ENCODE peak calls at places on chromosomes 3 and 15, in four cellular contexts. A is glutamatergic neuron, F is uterus, E is Peyer's patch. T is an unnamed sample.

GRCh38 chr3:108090066-108090700 is 648 bp downstream of the CD47 start:
- DNase-seq in A (no peak), F (peak; percentile 24), E (peak; percentile 54), T (no peak)

GRCh38 chr3:94004301-94004910 is 24.0 kb downstream of the STX19 start:
- DNase-seq in A (no peak), F (no peak), E (no peak), T (no peak)

GRCh38 chr3:150410311-150411105 is 2.4 kb downstream of the TSC22D2 start:
- DNase-seq in A (peak; percentile 45), F (peak; percentile 28), E (peak; percentile 17), T (no peak)

GRCh38 chr3:43932921-43933320 is 242.2 kb downstream of the ABHD5 start:
- DNase-seq in A (no peak), F (no peak), E (no peak), T (no peak)

GRCh38 chr3:153284282-153284938 is 122.4 kb downstream of the RAP2B start:
- DNase-seq in A (no peak), F (peak; percentile 72), E (no peak), T (no peak)

GRCh38 chr15:68990755-68991500 is 23.6 kb upstream of the NOX5 start:
- DNase-seq in A (no peak), F (no peak), E (no peak), T (no peak)

GRCh38 chr15:89971592-89971997 is 29.5 kb upstream of the ZNF710 start:
- DNase-seq in A (peak; percentile 78), F (peak; percentile 22), E (peak; percentile 45), T (no peak)

GRCh38 chr3:64224826-64225606 is at the start of gene PRICKLE2:
- DNase-seq in A (peak; percentile 74), F (peak; percentile 78), E (peak; percentile 16), T (no peak)

GRCh38 chr3:114829786-114830185 is 317.3 kb downstream of the ZBTB20 start:
- DNase-seq in A (no peak), F (no peak), E (no peak), T (no peak)

GRCh38 chr15:45333550-45333949 is 44.8 kb downstream of the GATM start:
- DNase-seq in A (peak; percentile 68), F (peak; percentile 36), E (no peak), T (no peak)

GRCh38 chr3:14453841-14454630 is 51.6 kb downstream of the SLC6A6 start:
- DNase-seq in A (no peak), F (no peak), E (peak; percentile 50), T (no peak)

GRCh38 chr3:125141596-125142417 is 70.7 kb downstream of the SLC12A8 start:
- DNase-seq in A (peak; percentile 70), F (peak; percentile 54), E (peak; percentile 75), T (no peak)

GRCh38 chr15:93929375-93930094 is 301.8 kb upstream of the MCTP2 start:
- DNase-seq in A (no peak), F (peak; percentile 75), E (no peak), T (no peak)

GRCh38 chr15:77546050-77546501 is 86.6 kb downstream of the LINGO1 start:
- DNase-seq in A (no peak), F (no peak), E (no peak), T (no peak)

DNA sequence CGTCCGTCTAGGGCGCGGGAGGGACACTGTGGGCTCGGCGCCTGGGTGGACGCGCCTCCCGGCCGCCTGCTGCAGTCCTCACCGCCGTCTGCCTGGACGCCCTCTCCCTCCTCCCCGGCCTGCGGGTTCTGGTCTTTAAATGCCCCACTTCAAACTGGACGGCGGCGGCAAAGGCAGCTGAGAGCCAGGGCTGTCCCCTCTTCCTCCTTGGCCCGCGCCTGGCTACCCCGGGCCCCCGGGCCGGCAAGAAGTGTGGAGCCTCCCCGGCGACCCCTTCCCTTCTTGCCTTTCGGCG is 415 bp downstream of the CBLB start:
- DNase-seq in A (peak; percentile 76), F (peak; percentile 53), E (peak; percentile 49), T (no peak)
- TF ChIP-seq CTCF in A (no peak), F (no peak), E (no peak), T (no peak)

DNA sequence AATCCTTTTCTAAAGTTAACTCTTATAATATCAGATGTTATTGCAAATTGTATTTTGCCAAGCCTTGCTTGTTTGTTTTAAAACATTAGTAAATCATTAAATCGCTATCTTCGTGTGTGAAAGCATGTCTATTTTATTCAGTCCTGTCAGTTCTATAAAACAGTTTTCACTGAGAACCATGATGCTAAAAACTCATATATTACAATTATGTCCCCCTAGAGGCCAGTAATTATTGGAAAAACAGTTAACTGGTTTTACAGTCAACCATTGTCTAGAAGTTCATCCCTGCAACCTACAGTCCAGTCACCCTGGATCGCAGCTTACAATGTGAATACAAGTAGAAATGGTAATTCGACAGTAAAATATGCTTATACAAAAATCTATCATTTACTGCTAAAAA is 311.5 kb upstream of the ROBO2 start:
- DNase-seq in A (no peak), F (no peak), E (no peak), T (no peak)
- TF ChIP-seq CTCF in A (no peak), F (no peak), E (no peak), T (no peak)

GRCh38 chr15:74958320-74958907 is 1.8 kb upstream of the RPP25 start:
- DNase-seq in A (peak; percentile 70), F (peak; percentile 24), E (peak; percentile 29), T (no peak)
- TF ChIP-seq CTCF in A (no peak), F (peak; percentile 33), E (no peak), T (no peak)

GRCh38 chr3:138774529-138775253 is 60.0 kb downstream of the PIK3CB start:
- DNase-seq in A (no peak), F (peak; percentile 79), E (no peak), T (no peak)
- TF ChIP-seq CTCF in A (no peak), F (no peak), E (no peak), T (peak; percentile 13)